ENCODE peak calls at places on chromosome 19, in four cellular contexts. L is colonic mucosa, V is PC-3, E is fibroblast of lung. M is an unnamed sample.
A peak's percentile ranks its signal among the peaks of the same experiment; 100 is the strongest.

GRCh38 chr19:46469541-46470185 is 1.7 kb downstream of the PNMA8A start:
- DNase-seq in L (no peak), E (no peak), V (no peak), M (no peak)

GRCh38 chr19:10762656-10763055 is 44.8 kb downstream of the DNM2 start:
- DNase-seq in E (no peak), V (peak; percentile 51), L (peak; percentile 88), M (no peak)

GRCh38 chr19:10593820-10594637 is 6.9 kb upstream of the AP1M2 start:
- DNase-seq in L (no peak), V (no peak), E (no peak), M (peak; percentile 83)

GRCh38 chr19:1819211-1819975 is 7.3 kb upstream of the ATP8B3 start:
- DNase-seq in V (no peak), L (no peak), E (no peak), M (no peak)

GRCh38 chr19:8487137-8487851 is 15.1 kb downstream of the PRAM1 start:
- DNase-seq in V (no peak), L (no peak), E (no peak), M (no peak)

GRCh38 chr19:11489378-11489777 is 8.5 kb upstream of the ELAVL3 start:
- DNase-seq in L (no peak), E (no peak), V (no peak), M (no peak)

GRCh38 chr19:36638862-36639510 is 27.7 kb downstream of the ZNF461 start:
- DNase-seq in E (peak; percentile 8), L (no peak), V (no peak), M (no peak)

GRCh38 chr19:9885077-9885552 is 50.0 kb downstream of the PIN1 start:
- DNase-seq in V (peak; percentile 23), L (no peak), E (peak; percentile 33), M (peak; percentile 47)

GRCh38 chr19:46288896-46289588 is 7.8 kb upstream of the HIF3A start:
- DNase-seq in E (peak; percentile 91), L (no peak), V (peak; percentile 90), M (peak; percentile 62)

GRCh38 chr19:15253513-15253912 is 21.3 kb upstream of the EPHX3 start:
- DNase-seq in L (no peak), V (no peak), E (no peak), M (no peak)

GRCh38 chr19:588758-589692 is 656 bp upstream of the HCN2 start:
- DNase-seq in E (no peak), V (no peak), L (no peak), M (peak; percentile 34)

GRCh38 chr19:35351441-35352176 is 3.9 kb downstream of the FFAR1 start:
- DNase-seq in E (no peak), V (no peak), L (no peak), M (no peak)

GRCh38 chr19:19997656-19998268 is 41.5 kb downstream of the ZNF682 start:
- DNase-seq in V (no peak), E (no peak), L (no peak), M (peak; percentile 16)

GRCh38 chr19:32662186-32662585 is 12.8 kb downstream of the ANKRD27 start:
- DNase-seq in L (no peak), E (peak; percentile 23), V (no peak), M (no peak)

GRCh38 chr19:42764836-42765235 is 642 bp downstream of the PSG8 start:
- DNase-seq in E (no peak), L (no peak), V (no peak), M (no peak)

GRCh38 chr19:46896076-46896794 is 35.4 kb downstream of the ARHGAP35 start:
- DNase-seq in V (no peak), E (no peak), L (no peak), M (no peak)

GRCh38 chr19:53892981-53893325 is 11.0 kb downstream of the PRKCG start:
- DNase-seq in E (no peak), L (no peak), V (no peak), M (no peak)

GRCh38 chr19:45826934-45827333 is 11.8 kb upstream of the RSPH6A start:
- DNase-seq in E (no peak), L (no peak), V (no peak), M (no peak)

GRCh38 chr19:8423821-8424223 is 10.7 kb downstream of the MARCHF2 start:
- DNase-seq in E (peak; percentile 99), V (peak; percentile 96), L (peak; percentile 86), M (peak; percentile 98)

GRCh38 chr19:44729516-44730033 is 18.9 kb upstream of the BCL3 start:
- DNase-seq in E (no peak), L (no peak), V (no peak), M (no peak)

GRCh38 chr19:32255566-32256295 is 89.7 kb upstream of the ZNF507 start:
- DNase-seq in V (no peak), E (no peak), L (no peak), M (no peak)

GRCh38 chr19:3873151-3873550 is 4.3 kb upstream of the ZFR2 start:
- DNase-seq in L (no peak), E (no peak), V (no peak), M (no peak)

GRCh38 chr19:3863648-3864047 is 5.2 kb downstream of the ZFR2 start:
- DNase-seq in E (no peak), V (no peak), L (no peak), M (no peak)

GRCh38 chr19:3866798-3867638 is 1.8 kb downstream of the ZFR2 start:
- DNase-seq in E (no peak), L (no peak), V (no peak), M (no peak)

GRCh38 chr19:3867971-3868769 is 668 bp downstream of the ZFR2 start:
- DNase-seq in V (no peak), L (no peak), E (no peak), M (no peak)

DNA sequence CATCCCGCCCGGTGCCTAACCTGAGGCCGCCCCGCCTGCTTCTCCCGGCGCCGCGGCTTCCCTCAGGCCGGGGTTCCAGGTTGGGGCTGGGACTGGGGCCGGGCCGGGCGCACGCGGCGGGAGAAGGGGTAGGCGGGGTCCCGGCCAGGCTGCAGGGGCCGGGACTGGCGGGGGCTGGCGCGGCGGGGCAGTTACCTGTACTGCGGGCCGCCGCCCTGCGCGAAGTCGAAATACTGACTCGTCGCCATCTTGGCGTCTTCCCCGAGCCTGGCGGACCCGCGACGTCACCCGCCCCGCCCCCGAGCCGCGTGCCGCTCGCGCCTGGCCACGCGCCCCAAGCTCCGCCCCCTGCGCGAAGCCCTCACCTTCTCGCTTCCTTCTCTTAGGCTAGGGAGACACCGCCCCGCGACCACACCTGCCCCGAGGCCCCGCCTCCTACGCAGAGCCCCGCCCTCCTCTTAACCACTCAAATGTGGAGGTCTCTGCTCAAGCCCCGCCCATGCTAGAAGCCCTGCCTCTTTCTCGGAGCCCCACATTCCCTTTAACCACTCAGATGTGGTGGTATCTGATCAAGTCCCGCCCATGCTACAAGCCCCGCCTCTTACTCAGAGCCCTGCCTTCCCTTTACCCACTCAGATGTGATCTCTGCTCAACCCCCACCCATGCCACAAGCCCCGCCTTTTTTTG is at the start of gene ZFR2:
- DNase-seq in E (no peak), L (no peak), V (no peak), M (no peak)
- H3K9ac ChIP-seq in E (no peak within 1 kb of the TSS), L (no peak within 1 kb of the TSS), V (no peak within 1 kb of the TSS), M (no peak within 1 kb of the TSS)

GRCh38 chr19:57664269-57665127 is 4.2 kb upstream of the ZSCAN4 start:
- DNase-seq in E (peak; percentile 52), L (peak; percentile 47), V (peak; percentile 31), M (peak; percentile 76)
- H3K4me3 ChIP-seq in E (peak overlapping the region; percentile 69), L (peak overlapping the region; percentile 38), V (peak overlapping the region; percentile 71), M (peak overlapping the region; percentile 83)

GRCh38 chr19:3057275-3057714 is 5.0 kb downstream of the TLE5 start:
- DNase-seq in V (peak; percentile 21), L (peak; percentile 61), E (peak; percentile 69), M (no peak)

GRCh38 chr19:3056454-3057016 is 5.8 kb downstream of the TLE5 start:
- DNase-seq in V (no peak), L (no peak), E (no peak), M (no peak)

GRCh38 chr19:3058821-3059314 is 3.4 kb downstream of the TLE5 start:
- DNase-seq in V (no peak), E (no peak), L (no peak), M (no peak)

GRCh38 chr19:3059653-3060052 is 2.6 kb downstream of the TLE5 start:
- DNase-seq in E (no peak), V (no peak), L (no peak), M (no peak)

DNA sequence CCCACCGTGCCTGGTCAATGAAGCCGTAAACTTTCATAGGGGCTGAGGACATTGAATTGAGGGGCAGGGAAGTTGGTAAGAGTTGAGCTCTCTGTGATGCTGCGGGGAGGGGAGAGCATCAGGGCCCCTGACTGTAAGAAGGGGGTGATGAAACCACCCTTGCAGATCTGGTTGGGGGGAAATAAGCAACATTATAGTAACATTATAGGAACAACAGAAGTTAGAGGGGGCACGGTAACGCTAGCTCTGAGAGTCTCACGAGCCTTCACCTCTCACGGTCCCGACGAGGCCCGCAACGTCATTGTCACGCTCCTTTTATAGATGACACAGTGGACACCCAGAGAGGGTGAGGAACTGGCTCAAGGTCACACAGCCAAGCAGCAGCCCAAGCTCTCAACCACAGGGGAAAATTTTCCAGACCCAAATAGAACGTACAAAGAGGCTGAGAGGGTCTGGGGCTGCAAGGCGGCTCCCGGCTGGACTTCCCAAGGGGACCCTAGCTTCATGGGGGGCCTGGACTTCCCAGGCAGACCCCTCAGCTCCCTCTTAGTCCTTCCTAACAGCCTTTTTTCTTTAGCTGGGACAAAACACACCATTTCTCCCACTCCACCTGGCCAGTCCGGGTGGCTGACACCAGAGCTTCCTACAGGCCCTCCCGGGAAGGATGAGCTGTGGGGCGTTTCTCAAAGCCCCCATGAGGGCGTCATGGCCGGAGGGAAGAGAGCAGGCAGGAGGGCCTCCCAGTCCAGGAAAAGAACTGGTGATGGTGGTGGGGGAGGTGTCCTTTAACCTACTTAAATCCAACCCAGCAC is 4.1 kb downstream of the TLE5 start:
- DNase-seq in E (no peak), L (no peak), V (no peak), M (no peak)
- H3K4me1 ChIP-seq in E (peaks cover 8% of the 10 kb centered on the region), L (no peaks in the 10 kb centered on the region), V (peaks cover 16% of the 10 kb centered on the region), M (peaks cover 26% of the 10 kb centered on the region)

GRCh38 chr19:56177564-56178243 is 1.9 kb downstream of the GALP start:
- DNase-seq in E (no peak), V (no peak), L (no peak), M (no peak)
- H3K9ac ChIP-seq in E (no peak overlapping the region), V (no peak overlapping the region), L (no peak overlapping the region), M (no peak overlapping the region)

GRCh38 chr19:7351861-7352260 is 3.1 kb downstream of the ARHGEF18 start:
- DNase-seq in V (no peak), L (no peak), E (no peak), M (no peak)

GRCh38 chr19:7355871-7356270 is 7.1 kb downstream of the ARHGEF18 start:
- DNase-seq in E (no peak), L (no peak), V (no peak), M (no peak)

GRCh38 chr19:7356899-7357627 is 8.3 kb downstream of the ARHGEF18 start:
- DNase-seq in V (no peak), E (no peak), L (no peak), M (no peak)

GRCh38 chr19:7358102-7358597 is 9.4 kb downstream of the ARHGEF18 start:
- DNase-seq in V (no peak), L (no peak), E (no peak), M (no peak)

DNA sequence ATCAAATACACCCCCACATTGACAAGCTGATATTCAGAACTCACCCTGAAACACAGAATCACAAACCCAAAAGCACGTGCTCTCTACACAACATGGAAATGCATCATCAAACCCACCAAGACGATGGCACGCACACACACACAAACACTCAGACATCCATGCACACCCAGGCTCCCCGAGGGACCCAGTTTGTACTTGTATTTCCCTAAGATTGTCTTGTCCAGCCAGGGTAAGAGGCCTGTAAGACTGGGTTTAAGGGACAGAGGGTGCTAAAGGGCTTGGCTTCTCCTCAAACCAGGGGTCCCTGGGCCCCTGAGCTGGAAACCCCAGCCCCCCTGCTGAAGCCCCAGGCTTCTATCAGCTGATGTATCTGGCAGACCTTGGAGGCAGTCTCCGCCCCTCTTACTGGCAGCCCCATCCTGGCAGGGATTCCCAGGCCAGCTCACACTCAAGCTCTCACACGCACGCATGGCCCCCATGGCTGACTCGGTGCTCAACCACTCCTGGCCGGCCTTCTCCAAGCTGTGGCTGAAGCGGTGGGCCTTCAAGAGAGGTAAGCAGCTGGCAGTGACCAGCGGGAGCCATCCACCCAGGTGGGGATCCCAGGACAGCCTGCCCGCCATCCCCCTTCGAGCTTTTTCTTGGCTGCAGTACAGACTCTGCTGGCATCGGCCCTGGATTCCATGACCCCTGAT is 6.6 kb downstream of the ARHGEF18 start:
- DNase-seq in E (peak; percentile 27), L (no peak), V (no peak), M (no peak)
- H3K4me3 ChIP-seq in E (no peak overlapping the region), L (no peak overlapping the region), V (no peak overlapping the region), M (peak overlapping the region; percentile 52)